ENCODE peak calls at places on chromosomes 12 and 14, in ten cellular contexts. One of them, this sample, is unnamed.

GRCh38 chr12:53344824-53345485 is 8.8 kb upstream of the SP7 start:
- DNase-seq in Peyer's patch: peak
- DNase-seq in right lobe of liver: peak
- DNase-seq in heart left ventricle: peak
- DNase-seq in HepG2: peak
- DNase-seq in H1: peak
- DNase-seq in sigmoid colon: peak
- DNase-seq in ovary: peak
- DNase-seq in lower leg skin: peak
- DNase-seq in A549: peak
- DNase-seq in this sample: peak

GRCh38 chr12:123139926-123140674 is 10.8 kb downstream of the PITPNM2 start:
- DNase-seq in sigmoid colon: no peak
- DNase-seq in A549: no peak
- DNase-seq in heart left ventricle: peak
- DNase-seq in H1: no peak
- DNase-seq in lower leg skin: no peak
- DNase-seq in right lobe of liver: no peak
- DNase-seq in Peyer's patch: peak
- DNase-seq in HepG2: peak
- DNase-seq in ovary: peak
- DNase-seq in this sample: no peak

GRCh38 chr12:105848286-105848685 is 290.5 kb downstream of the NUAK1 start:
- DNase-seq in lower leg skin: no peak
- DNase-seq in HepG2: no peak
- DNase-seq in heart left ventricle: no peak
- DNase-seq in Peyer's patch: no peak
- DNase-seq in ovary: no peak
- DNase-seq in right lobe of liver: no peak
- DNase-seq in sigmoid colon: no peak
- DNase-seq in A549: no peak
- DNase-seq in H1: no peak
- DNase-seq in this sample: no peak

GRCh38 chr14:28515571-28515970 is 251.0 kb upstream of the FOXG1 start:
- DNase-seq in lower leg skin: no peak
- DNase-seq in A549: no peak
- DNase-seq in HepG2: no peak
- DNase-seq in right lobe of liver: no peak
- DNase-seq in H1: no peak
- DNase-seq in sigmoid colon: no peak
- DNase-seq in ovary: no peak
- DNase-seq in heart left ventricle: no peak
- DNase-seq in Peyer's patch: no peak
- DNase-seq in this sample: no peak

GRCh38 chr14:71150737-71151136 is 243.5 kb downstream of the PCNX1 start:
- DNase-seq in heart left ventricle: no peak
- DNase-seq in sigmoid colon: no peak
- DNase-seq in H1: no peak
- DNase-seq in Peyer's patch: no peak
- DNase-seq in ovary: no peak
- DNase-seq in HepG2: no peak
- DNase-seq in lower leg skin: no peak
- DNase-seq in right lobe of liver: no peak
- DNase-seq in A549: no peak
- DNase-seq in this sample: no peak

GRCh38 chr12:59973515-59973914 is 377.7 kb downstream of the SLC16A7 start:
- DNase-seq in sigmoid colon: no peak
- DNase-seq in lower leg skin: no peak
- DNase-seq in Peyer's patch: no peak
- DNase-seq in H1: no peak
- DNase-seq in A549: no peak
- DNase-seq in right lobe of liver: no peak
- DNase-seq in ovary: no peak
- DNase-seq in HepG2: no peak
- DNase-seq in heart left ventricle: no peak
- DNase-seq in this sample: no peak

GRCh38 chr12:68334136-68334535 is 2.0 kb upstream of the MDM1 start:
- DNase-seq in HepG2: no peak
- DNase-seq in ovary: no peak
- DNase-seq in A549: no peak
- DNase-seq in lower leg skin: no peak
- DNase-seq in Peyer's patch: no peak
- DNase-seq in H1: no peak
- DNase-seq in right lobe of liver: peak
- DNase-seq in sigmoid colon: no peak
- DNase-seq in heart left ventricle: no peak
- DNase-seq in this sample: peak

GRCh38 chr12:466039-466438 is 6.3 kb downstream of the B4GALNT3 start:
- DNase-seq in Peyer's patch: no peak
- DNase-seq in HepG2: no peak
- DNase-seq in ovary: no peak
- DNase-seq in sigmoid colon: no peak
- DNase-seq in H1: no peak
- DNase-seq in right lobe of liver: no peak
- DNase-seq in heart left ventricle: peak
- DNase-seq in lower leg skin: no peak
- DNase-seq in A549: no peak
- DNase-seq in this sample: no peak

GRCh38 chr14:34554540-34555250 is 15.2 kb upstream of the EAPP start:
- DNase-seq in sigmoid colon: peak
- DNase-seq in ovary: no peak
- DNase-seq in right lobe of liver: no peak
- DNase-seq in H1: no peak
- DNase-seq in Peyer's patch: peak
- DNase-seq in lower leg skin: no peak
- DNase-seq in heart left ventricle: no peak
- DNase-seq in HepG2: no peak
- DNase-seq in A549: peak
- DNase-seq in this sample: no peak

GRCh38 chr12:63098851-63099250 is 52.1 kb downstream of the AVPR1A start:
- DNase-seq in A549: peak
- DNase-seq in right lobe of liver: no peak
- DNase-seq in heart left ventricle: no peak
- DNase-seq in lower leg skin: no peak
- DNase-seq in ovary: no peak
- DNase-seq in HepG2: peak
- DNase-seq in H1: no peak
- DNase-seq in sigmoid colon: no peak
- DNase-seq in Peyer's patch: no peak
- DNase-seq in this sample: no peak

GRCh38 chr12:112855375-112855774 is 51.4 kb upstream of the OAS1 start:
- DNase-seq in Peyer's patch: no peak
- DNase-seq in H1: no peak
- DNase-seq in heart left ventricle: no peak
- DNase-seq in lower leg skin: no peak
- DNase-seq in right lobe of liver: no peak
- DNase-seq in sigmoid colon: no peak
- DNase-seq in A549: peak
- DNase-seq in ovary: no peak
- DNase-seq in HepG2: peak
- DNase-seq in this sample: no peak

GRCh38 chr12:24854908-24855307 is 94.0 kb downstream of the BCAT1 start:
- DNase-seq in sigmoid colon: no peak
- DNase-seq in ovary: no peak
- DNase-seq in Peyer's patch: no peak
- DNase-seq in HepG2: no peak
- DNase-seq in heart left ventricle: no peak
- DNase-seq in H1: no peak
- DNase-seq in A549: no peak
- DNase-seq in right lobe of liver: no peak
- DNase-seq in lower leg skin: no peak
- DNase-seq in this sample: no peak

DNA sequence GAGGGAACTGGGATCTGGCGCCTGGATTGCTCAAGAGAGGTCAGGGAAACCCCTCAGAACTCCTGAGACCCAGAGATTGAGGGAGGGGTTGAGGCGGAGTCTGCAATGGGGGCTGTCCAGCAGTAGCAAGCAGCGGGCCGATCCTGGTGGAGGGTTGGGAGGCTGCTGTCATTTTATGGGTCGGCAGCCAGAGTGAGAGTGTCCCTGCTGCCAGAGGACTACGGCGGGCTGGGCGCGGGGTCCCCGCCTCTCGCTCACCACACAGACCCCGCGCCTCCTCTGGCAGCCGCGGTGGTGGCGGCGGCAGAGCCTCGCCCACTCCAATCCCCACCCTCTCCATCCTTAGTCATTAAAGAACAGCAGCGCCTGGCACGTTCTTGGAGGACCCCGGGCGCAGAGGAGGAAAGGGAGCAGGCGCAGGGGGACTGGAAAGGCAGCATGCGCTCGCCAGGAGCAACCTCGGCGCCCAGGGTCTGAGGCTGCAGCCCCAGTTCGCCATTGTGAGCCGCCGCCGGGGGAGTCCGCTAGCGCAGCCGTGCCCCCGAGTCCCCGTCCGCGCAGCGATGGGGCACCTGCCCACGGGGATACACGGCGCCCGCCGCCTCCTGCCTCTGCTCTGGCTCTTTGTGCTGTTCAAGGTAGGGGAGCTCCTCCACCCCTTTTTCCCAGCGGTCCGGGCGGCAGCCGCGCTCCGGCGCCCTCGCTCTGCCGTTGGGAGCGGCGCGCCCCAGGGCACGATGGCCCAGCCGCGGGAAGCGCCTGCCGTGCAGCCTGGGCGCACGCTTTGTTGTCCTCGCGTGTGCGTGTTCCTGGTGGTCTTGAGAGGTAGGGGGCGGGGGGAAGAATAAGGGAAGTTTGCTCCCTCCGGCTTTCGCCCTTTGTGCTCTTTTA is at the start of gene PTPRO:
- DNase-seq in A549: no peak
- DNase-seq in ovary: no peak
- DNase-seq in Peyer's patch: no peak
- DNase-seq in H1: peak
- DNase-seq in heart left ventricle: no peak
- DNase-seq in right lobe of liver: no peak
- DNase-seq in sigmoid colon: no peak
- DNase-seq in HepG2: no peak
- DNase-seq in lower leg skin: no peak
- DNase-seq in this sample: no peak
- H3K4me3 ChIP-seq in A549: peak
- H3K4me3 ChIP-seq in ovary: peak
- H3K4me3 ChIP-seq in Peyer's patch: no peak
- H3K4me3 ChIP-seq in H1: peak
- H3K4me3 ChIP-seq in heart left ventricle: peak
- H3K4me3 ChIP-seq in right lobe of liver: no peak
- H3K4me3 ChIP-seq in sigmoid colon: peak
- H3K4me3 ChIP-seq in HepG2: no peak
- H3K4me3 ChIP-seq in lower leg skin: no peak
- H3K4me3 ChIP-seq in this sample: no peak

DNA sequence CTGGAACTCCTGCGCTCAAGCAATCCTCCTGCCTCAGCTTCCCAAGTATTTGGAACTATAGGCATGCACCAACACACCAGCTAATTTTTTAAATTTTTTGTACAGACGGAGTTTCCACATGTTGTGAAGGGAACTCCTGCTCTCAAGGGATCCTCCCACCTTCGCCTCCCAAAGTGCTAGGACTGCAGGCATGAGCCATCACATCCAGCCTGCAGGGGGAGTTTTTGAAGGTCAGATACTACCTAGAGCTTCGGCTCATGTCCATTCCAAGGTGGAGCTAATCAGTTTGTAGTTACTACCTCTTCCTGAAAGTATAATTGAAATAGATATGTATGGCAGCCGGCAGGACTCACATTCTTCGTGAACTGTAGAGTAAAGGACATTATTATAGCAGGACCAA is 3.7 kb upstream of the TAS2R19 start:
- DNase-seq in Peyer's patch: no peak
- DNase-seq in A549: no peak
- DNase-seq in sigmoid colon: no peak
- DNase-seq in right lobe of liver: no peak
- DNase-seq in ovary: no peak
- DNase-seq in HepG2: no peak
- DNase-seq in lower leg skin: no peak
- DNase-seq in heart left ventricle: no peak
- DNase-seq in H1: peak
- DNase-seq in this sample: no peak
- TF ChIP-seq CTCF in Peyer's patch: no peak
- TF ChIP-seq CTCF in A549: no peak
- TF ChIP-seq CTCF in sigmoid colon: no peak
- TF ChIP-seq CTCF in right lobe of liver: no peak
- TF ChIP-seq CTCF in ovary: no peak
- TF ChIP-seq CTCF in HepG2: peak
- TF ChIP-seq CTCF in lower leg skin: no peak
- TF ChIP-seq CTCF in heart left ventricle: no peak
- TF ChIP-seq CTCF in H1: peak
- TF ChIP-seq CTCF in this sample: no peak

DNA sequence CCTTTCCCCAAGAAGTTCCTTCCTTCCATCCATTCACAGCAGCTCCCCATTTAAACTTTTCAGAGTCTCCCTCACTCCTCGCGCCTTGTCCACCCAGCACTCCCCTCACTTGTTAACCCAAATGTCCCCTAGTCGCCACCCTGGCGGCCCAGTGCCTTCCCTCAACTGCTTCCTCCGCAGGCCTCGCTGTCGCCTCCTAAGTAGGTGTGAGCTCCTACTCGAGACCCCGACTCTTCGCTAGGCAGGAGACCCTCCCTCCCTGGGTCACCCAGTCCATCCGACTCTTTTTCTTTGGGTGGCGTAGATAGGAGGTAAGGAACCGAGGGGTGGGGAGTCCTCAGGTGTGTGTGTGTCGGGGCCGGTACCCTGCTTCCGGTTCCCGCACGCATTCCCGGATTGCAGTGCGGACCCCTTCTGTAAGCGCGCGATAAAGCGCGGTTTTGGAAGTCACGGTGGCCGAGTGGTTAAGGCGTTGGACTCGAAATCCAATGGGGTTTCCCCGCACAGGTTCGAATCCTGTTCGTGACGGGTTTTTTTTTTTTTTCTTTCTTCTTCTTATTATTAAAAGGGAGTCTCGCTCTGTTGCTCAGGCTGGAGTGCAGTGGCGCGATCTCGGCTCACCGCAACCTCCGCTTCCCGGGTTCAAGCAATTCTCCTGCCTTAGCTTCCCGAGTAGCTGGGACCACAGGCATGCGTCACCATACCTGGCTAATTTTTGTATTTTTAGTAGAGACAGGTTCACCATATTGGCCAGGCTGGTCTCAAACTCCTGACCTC is 823 bp upstream of the SMARCC2 start:
- DNase-seq in HepG2: peak
- DNase-seq in A549: peak
- DNase-seq in H1: peak
- DNase-seq in ovary: peak
- DNase-seq in Peyer's patch: peak
- DNase-seq in sigmoid colon: peak
- DNase-seq in right lobe of liver: peak
- DNase-seq in heart left ventricle: peak
- DNase-seq in lower leg skin: peak
- DNase-seq in this sample: peak
- TF ChIP-seq POLR2A in HepG2: no peak
- TF ChIP-seq POLR2A in A549: peak
- TF ChIP-seq POLR2A in H1: no peak
- TF ChIP-seq POLR2A in ovary: no peak
- TF ChIP-seq POLR2A in Peyer's patch: no peak
- TF ChIP-seq POLR2A in sigmoid colon: no peak
- TF ChIP-seq POLR2A in right lobe of liver: no peak
- TF ChIP-seq POLR2A in heart left ventricle: no peak
- TF ChIP-seq POLR2A in lower leg skin: no peak
- TF ChIP-seq POLR2A in this sample: peak

DNA sequence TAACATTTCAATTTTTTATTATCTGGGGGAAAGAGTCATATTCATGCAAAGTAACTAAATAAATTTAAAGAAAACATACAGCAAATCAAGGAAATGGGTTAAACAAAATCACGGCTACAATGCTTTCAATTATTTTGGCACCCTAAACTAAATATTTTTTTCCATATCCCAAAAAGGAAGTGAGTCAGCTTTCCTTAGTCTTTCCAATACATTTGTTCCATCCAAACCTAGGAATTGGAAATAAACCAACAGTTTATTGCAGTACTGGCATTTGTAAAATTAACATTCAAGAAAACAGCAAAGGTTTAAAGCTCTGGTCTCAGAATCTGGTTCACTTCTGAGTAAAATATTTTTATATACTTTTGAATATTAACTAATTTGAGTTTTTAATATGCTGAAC is 89.2 kb downstream of the BCL2L14 start:
- DNase-seq in lower leg skin: no peak
- DNase-seq in H1: no peak
- DNase-seq in HepG2: no peak
- DNase-seq in A549: no peak
- DNase-seq in Peyer's patch: no peak
- DNase-seq in sigmoid colon: no peak
- DNase-seq in ovary: no peak
- DNase-seq in right lobe of liver: no peak
- DNase-seq in heart left ventricle: no peak
- DNase-seq in this sample: no peak
- H3K4me3 ChIP-seq in lower leg skin: no peak
- H3K4me3 ChIP-seq in H1: no peak
- H3K4me3 ChIP-seq in HepG2: no peak
- H3K4me3 ChIP-seq in A549: no peak
- H3K4me3 ChIP-seq in Peyer's patch: no peak
- H3K4me3 ChIP-seq in sigmoid colon: no peak
- H3K4me3 ChIP-seq in ovary: no peak
- H3K4me3 ChIP-seq in right lobe of liver: no peak
- H3K4me3 ChIP-seq in heart left ventricle: no peak
- H3K4me3 ChIP-seq in this sample: no peak